ENCODE peak calls at places on chromosome 9, in four cellular contexts. G is activated B cell treated with CpG ODN at 0.5 μM for 24 hours, S is AG04450, P is mesothelial cell of epicardium. X is an unnamed sample.

GRCh38 chr9:128104171-128104618 is 23.3 kb downstream of the PTGES2 start:
- DNase-seq in S (no peak), P (no peak), G (no peak), X (no peak)

GRCh38 chr9:15505927-15506326 is 4.8 kb downstream of the PSIP1 start:
- DNase-seq in P (no peak), S (no peak), G (no peak), X (no peak)

GRCh38 chr9:118957585-118957984 is 411.6 kb downstream of the BRINP1 start:
- DNase-seq in P (no peak), S (no peak), G (no peak), X (no peak)

GRCh38 chr9:94937214-94937903 is 210.9 kb downstream of the AOPEP start:
- DNase-seq in S (peak), P (no peak), G (no peak), X (no peak)

GRCh38 chr9:35757527-35758275 is 3.6 kb upstream of the MSMP start:
- DNase-seq in S (no peak), G (no peak), P (no peak), X (no peak)

GRCh38 chr9:126058631-126059030 is 268.0 kb upstream of the MVB12B start:
- DNase-seq in P (no peak), G (no peak), S (no peak), X (no peak)

GRCh38 chr9:113844466-113844865 is 31.6 kb upstream of the ZNF618 start:
- DNase-seq in P (no peak), G (no peak), S (no peak), X (no peak)

GRCh38 chr9:13728917-13729811 is 449.7 kb upstream of the MPDZ start:
- DNase-seq in S (no peak), G (no peak), P (no peak), X (no peak)

GRCh38 chr9:98201102-98201501 is 8.7 kb upstream of the CORO2A start:
- DNase-seq in S (no peak), P (no peak), G (no peak), X (no peak)

GRCh38 chr9:122119166-122119521 is 26.0 kb upstream of the TTLL11 start:
- DNase-seq in P (no peak), S (no peak), G (no peak), X (no peak)

GRCh38 chr9:93086445-93087224 is 9.4 kb upstream of the CARD19 start:
- DNase-seq in S (no peak), G (no peak), P (no peak), X (peak)

GRCh38 chr9:100229561-100229960 is 123.2 kb downstream of the TEX10 start:
- DNase-seq in S (no peak), P (no peak), G (no peak), X (no peak)

GRCh38 chr9:125430161-125430485 is 168.5 kb downstream of the GAPVD1 start:
- DNase-seq in P (no peak), G (no peak), S (no peak), X (no peak)

GRCh38 chr9:94801685-94802084 is 75.2 kb downstream of the AOPEP start:
- DNase-seq in S (no peak), P (no peak), G (no peak), X (no peak)

GRCh38 chr9:87428659-87429058 is 69.0 kb upstream of the DAPK1 start:
- DNase-seq in S (no peak), G (no peak), P (no peak), X (no peak)

GRCh38 chr9:114367406-114367805 is 20.4 kb downstream of the AKNA start:
- DNase-seq in P (no peak), S (no peak), G (no peak), X (no peak)

GRCh38 chr9:137366891-137367381 is 56.0 kb downstream of the EXD3 start:
- DNase-seq in P (no peak), S (no peak), G (no peak), X (no peak)

GRCh38 chr9:104900871-104901270 is 27.1 kb downstream of the ABCA1 start:
- DNase-seq in S (no peak), G (no peak), P (no peak), X (no peak)

GRCh38 chr9:63816742-63817621 is 1468.0 kb downstream of the FOXD4L5 start:
- DNase-seq in P (peak), S (peak), G (peak), X (peak)

GRCh38 chr9:112601646-112602045 is 115.0 kb downstream of the KIAA1958 start:
- DNase-seq in G (no peak), S (peak), P (no peak), X (no peak)

GRCh38 chr9:109624901-109625300 is 126.8 kb upstream of the PTPN3 start:
- DNase-seq in G (no peak), P (no peak), S (no peak), X (no peak)

GRCh38 chr9:105883847-105884246 is 189.5 kb downstream of the TMEM38B start:
- DNase-seq in P (no peak), S (no peak), G (no peak), X (no peak)

GRCh38 chr9:3088166-3088702 is 244.3 kb upstream of the PUM3 start:
- DNase-seq in G (no peak), S (no peak), P (no peak), X (no peak)

GRCh38 chr9:113299800-113300292 is 3.3 kb downstream of the RNF183 start:
- DNase-seq in P (no peak), G (no peak), S (no peak), X (no peak)

GRCh38 chr9:69004836-69005235 is 9.1 kb downstream of the PRKACG start:
- DNase-seq in P (no peak), S (no peak), G (no peak), X (no peak)

GRCh38 chr9:127869310-127870152 is 7.9 kb downstream of the AK1 start:
- DNase-seq in P (peak), S (peak), G (peak), X (peak)

GRCh38 chr9:24828687-24829086 is 283.0 kb upstream of the IZUMO3 start:
- DNase-seq in S (no peak), G (no peak), P (no peak), X (no peak)

GRCh38 chr9:111542497-111543254 is 17.7 kb downstream of the ZNF483 start:
- DNase-seq in S (no peak), G (no peak), P (no peak), X (no peak)

GRCh38 chr9:35350827-35351549 is 138.9 kb upstream of the RUSC2 start:
- DNase-seq in S (peak), G (no peak), P (no peak), X (no peak)

GRCh38 chr9:114178756-114179450 is 23.6 kb downstream of the COL27A1 start:
- DNase-seq in P (no peak), S (no peak), G (no peak), X (no peak)

GRCh38 chr9:37511006-37511714 is 25.4 kb downstream of the POLR1E start:
- DNase-seq in S (no peak), G (no peak), P (no peak), X (no peak)
- TF ChIP-seq CTCF in S (peak), G (no peak), P (no peak), X (peak)

GRCh38 chr9:72334658-72335337 is 30.2 kb downstream of the ZFAND5 start:
- DNase-seq in G (no peak), S (no peak), P (no peak), X (no peak)

GRCh38 chr9:72332351-72332750 is 32.7 kb downstream of the ZFAND5 start:
- DNase-seq in G (no peak), S (no peak), P (no peak), X (no peak)

GRCh38 chr9:72337286-72337685 is 27.7 kb downstream of the ZFAND5 start:
- DNase-seq in G (no peak), S (no peak), P (no peak), X (no peak)

GRCh38 chr9:72338631-72339030 is 26.4 kb downstream of the ZFAND5 start:
- DNase-seq in G (no peak), P (no peak), S (no peak), X (no peak)

GRCh38 chr9:72333758-72334157 is 31.2 kb downstream of the ZFAND5 start:
- DNase-seq in S (no peak), P (no peak), G (no peak), X (no peak)
- TF ChIP-seq CTCF in S (no peak), P (no peak), G (no peak), X (peak)

GRCh38 chr9:589723-590122 is 251.8 kb upstream of the DMRT1 start:
- DNase-seq in G (no peak), P (no peak), S (no peak), X (no peak)

GRCh38 chr9:592225-592624 is 249.3 kb upstream of the DMRT1 start:
- DNase-seq in S (no peak), G (no peak), P (no peak), X (no peak)

GRCh38 chr9:588952-589351 is 252.5 kb upstream of the DMRT1 start:
- DNase-seq in S (no peak), G (no peak), P (no peak), X (no peak)

GRCh38 chr9:592733-593132 is 248.8 kb upstream of the DMRT1 start:
- DNase-seq in S (no peak), G (no peak), P (no peak), X (no peak)

DNA sequence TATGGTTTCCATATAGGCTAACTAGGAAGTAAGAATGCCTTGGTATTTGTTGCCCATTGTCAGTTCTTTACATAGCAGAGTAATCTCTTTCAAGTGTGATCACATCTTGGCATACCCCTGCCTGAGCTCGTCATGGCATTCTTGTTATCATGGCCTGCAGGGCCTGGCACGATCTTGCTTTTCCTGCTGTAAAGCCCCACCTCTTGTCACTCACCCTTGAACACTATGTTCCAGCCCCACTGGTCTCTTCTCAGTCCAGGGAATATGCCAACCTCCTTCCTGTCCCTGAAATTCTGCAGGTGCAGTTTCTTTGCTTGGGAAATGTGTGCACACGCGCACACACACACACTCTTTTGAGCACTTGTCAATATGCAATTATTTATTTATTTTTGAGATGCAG is 250.2 kb upstream of the DMRT1 start:
- DNase-seq in G (no peak), S (no peak), P (no peak), X (no peak)
- TF ChIP-seq CTCF in G (no peak), S (no peak), P (no peak), X (no peak)

DNA sequence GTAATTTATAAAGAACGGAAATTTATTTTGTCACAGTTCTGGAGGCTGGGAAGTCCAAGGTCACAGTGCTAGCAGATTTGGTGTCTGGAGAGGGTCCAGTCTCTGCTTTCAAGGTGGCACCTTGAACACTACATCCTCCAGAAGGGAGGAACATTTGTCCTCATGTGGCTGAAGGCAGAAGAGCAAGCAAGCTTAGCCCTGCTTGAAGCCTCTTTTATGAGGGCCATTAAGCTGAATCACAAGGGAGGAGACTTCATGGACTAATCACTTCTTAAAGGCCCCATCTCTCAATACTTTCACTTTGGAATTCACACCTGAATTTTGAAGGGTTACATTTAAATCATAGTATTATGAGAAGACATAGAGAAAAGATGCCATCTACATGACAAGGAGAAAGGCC is 215.4 kb upstream of the NFIL3 start:
- DNase-seq in S (no peak), G (no peak), P (no peak), X (no peak)
- TF ChIP-seq CTCF in S (no peak), G (no peak), P (no peak), X (no peak)

GRCh38 chr9:135961277-135961705 is at the start of gene UBAC1:
- DNase-seq in P (peak), G (peak), S (peak), X (peak)
- TF ChIP-seq CTCF in P (no peak), G (no peak), S (no peak), X (peak)

GRCh38 chr9:131386258-131386657 is 7.6 kb upstream of the PRRC2B start:
- DNase-seq in S (no peak), G (no peak), P (no peak), X (no peak)
- TF ChIP-seq CTCF in S (no peak), G (no peak), P (no peak), X (no peak)

DNA sequence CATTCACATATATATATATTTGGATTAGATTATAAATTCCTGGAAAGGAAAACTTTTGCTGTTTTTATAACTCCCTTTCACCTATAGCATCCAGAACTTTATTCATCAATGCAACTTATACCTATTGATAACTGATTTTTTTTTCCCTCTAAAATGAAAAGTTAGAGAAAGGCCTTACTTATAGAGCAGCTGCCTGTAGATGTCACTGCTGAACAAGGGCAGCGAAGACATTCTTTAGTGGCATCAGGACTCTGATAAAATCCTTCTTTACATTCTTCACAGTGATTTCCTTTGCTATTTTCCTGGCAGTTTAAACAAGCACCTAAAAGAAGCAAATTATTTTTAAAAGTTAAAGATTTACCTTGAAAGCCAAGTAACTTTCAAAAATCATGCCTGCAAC is 32.3 kb upstream of the CDK5RAP2 start:
- DNase-seq in S (no peak), P (no peak), G (no peak), X (no peak)
- TF ChIP-seq CTCF in S (peak), P (no peak), G (no peak), X (peak)

DNA sequence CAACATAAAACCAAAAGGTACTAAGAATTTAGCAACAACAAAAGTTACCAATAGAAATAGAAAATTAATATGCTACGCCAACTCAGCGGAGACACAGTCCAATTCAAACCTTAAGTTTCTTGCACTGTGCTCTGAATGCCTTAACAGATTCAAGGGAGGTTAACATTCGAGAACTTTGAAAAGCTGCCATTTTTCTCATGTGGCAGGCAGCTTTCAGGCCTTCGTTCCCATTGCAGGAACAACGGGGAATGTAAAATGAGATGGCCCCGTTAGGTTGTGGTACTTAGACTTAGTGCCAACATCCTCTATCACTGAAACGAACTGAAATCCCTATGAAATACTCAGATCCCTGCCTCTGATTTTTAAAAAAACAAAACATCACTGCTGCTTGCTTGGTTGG is 22.4 kb downstream of the FNBP1 start:
- DNase-seq in P (no peak), S (no peak), G (no peak), X (no peak)
- TF ChIP-seq CTCF in P (no peak), S (no peak), G (no peak), X (no peak)

DNA sequence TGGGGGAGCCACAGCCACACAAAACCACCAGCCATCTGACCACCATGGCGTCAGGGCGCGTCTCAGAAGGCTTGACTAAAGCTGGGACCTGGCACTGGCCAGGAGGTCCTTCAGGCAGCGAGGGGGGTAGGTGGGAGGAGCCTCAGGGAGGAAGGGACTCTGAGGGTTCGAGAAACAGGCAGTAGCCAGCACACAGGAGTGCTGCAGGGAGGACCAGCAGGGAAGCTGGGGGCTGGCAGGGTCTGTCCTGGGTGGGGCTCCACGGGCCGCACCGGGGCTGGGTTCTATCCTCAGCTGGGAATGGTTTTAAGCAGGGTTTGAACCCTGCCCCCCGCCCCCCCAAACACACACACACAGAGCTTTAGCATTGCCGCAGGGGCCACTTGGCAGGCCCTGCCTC is 7.4 kb downstream of the FAM163B start:
- DNase-seq in S (no peak), P (no peak), G (no peak), X (no peak)
- TF ChIP-seq CTCF in S (no peak), P (no peak), G (no peak), X (no peak)

DNA sequence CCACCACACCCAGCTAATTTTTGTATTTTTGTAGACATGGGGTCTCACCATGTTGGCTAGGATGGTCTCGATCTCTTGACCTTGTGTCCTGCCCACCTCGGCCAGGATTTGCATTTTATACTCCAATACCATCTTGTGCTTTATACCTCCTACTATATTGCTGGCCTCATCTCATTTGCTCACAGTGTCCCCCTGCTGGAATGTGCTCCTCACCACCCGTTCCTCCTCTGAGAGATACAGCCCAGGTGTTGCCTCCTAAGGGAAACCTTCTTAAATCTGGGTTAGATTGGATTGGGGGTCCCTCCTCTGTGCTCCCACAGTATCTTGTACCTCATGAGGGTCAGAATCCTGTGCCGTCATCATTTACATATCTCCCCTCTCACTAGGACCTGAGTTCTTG is 131.7 kb downstream of the PAPPA start:
- DNase-seq in G (no peak), P (no peak), S (no peak), X (no peak)
- TF ChIP-seq CTCF in G (no peak), P (no peak), S (no peak), X (no peak)